ENCODE peak calls at places on chromosomes 1 and 21, in eight cellular contexts. F, T, L, R, W, C, A and S are unnamed samples.

GRCh38 chr1:95223110-95223509 is 10.9 kb upstream of the RWDD3 start:
- DNase-seq in F (no peak), T (peak; percentile 51), L (peak; percentile 10), R (no peak), W (no peak), C (peak; percentile 60), A (no peak), S (peak; percentile 6)

GRCh38 chr1:154479764-154480421 is 22.1 kb upstream of the TDRD10 start:
- DNase-seq in F (peak; percentile 81), T (peak; percentile 94), L (peak; percentile 40), R (peak; percentile 86), W (no peak), C (peak; percentile 90), A (no peak), S (peak; percentile 92)

GRCh38 chr1:18385239-18385790 is 95.4 kb upstream of the KLHDC7A start:
- DNase-seq in F (peak; percentile 12), T (no peak), L (no peak), R (no peak), W (no peak), C (no peak), A (no peak), S (no peak)

GRCh38 chr1:177209357-177209756 is 38.6 kb downstream of the BRINP2 start:
- DNase-seq in F (no peak), T (peak; percentile 100), L (peak; percentile 100), R (no peak), W (peak; percentile 61), C (peak; percentile 92), A (no peak), S (peak; percentile 100)

GRCh38 chr1:169363046-169363756 is 4.4 kb downstream of the NME7 start:
- DNase-seq in F (no peak), T (peak; percentile 87), L (peak; percentile 45), R (no peak), W (no peak), C (peak; percentile 96), A (no peak), S (peak; percentile 84)

GRCh38 chr1:117674521-117675400 is 68.9 kb downstream of the TENT5C start:
- DNase-seq in F (no peak), T (peak; percentile 72), L (no peak), R (peak; percentile 65), W (no peak), C (peak; percentile 44), A (peak; percentile 61), S (peak; percentile 45)

GRCh38 chr21:35927262-35927661 is 133.1 kb downstream of the SETD4 start:
- DNase-seq in F (no peak), T (no peak), L (no peak), R (no peak), W (no peak), C (no peak), A (no peak), S (no peak)

GRCh38 chr1:158067651-158068050 is 74.2 kb downstream of the KIRREL1 start:
- DNase-seq in F (no peak), T (peak; percentile 58), L (peak; percentile 20), R (no peak), W (no peak), C (peak; percentile 39), A (no peak), S (no peak)

GRCh38 chr1:4654764-4655673 is 610 bp downstream of the AJAP1 start:
- DNase-seq in F (peak; percentile 8), T (no peak), L (no peak), R (no peak), W (peak; percentile 59), C (no peak), A (no peak), S (no peak)

GRCh38 chr21:39388038-39388810 is 39.3 kb upstream of the HMGN1 start:
- DNase-seq in F (peak; percentile 96), T (peak; percentile 80), L (peak; percentile 31), R (peak; percentile 92), W (peak; percentile 97), C (peak; percentile 86), A (peak; percentile 80), S (peak; percentile 88)

GRCh38 chr1:172429324-172430127 is 9.0 kb downstream of the C1orf105 start:
- DNase-seq in F (no peak), T (peak; percentile 87), L (peak; percentile 42), R (peak; percentile 62), W (no peak), C (peak; percentile 85), A (peak; percentile 40), S (peak; percentile 83)

DNA sequence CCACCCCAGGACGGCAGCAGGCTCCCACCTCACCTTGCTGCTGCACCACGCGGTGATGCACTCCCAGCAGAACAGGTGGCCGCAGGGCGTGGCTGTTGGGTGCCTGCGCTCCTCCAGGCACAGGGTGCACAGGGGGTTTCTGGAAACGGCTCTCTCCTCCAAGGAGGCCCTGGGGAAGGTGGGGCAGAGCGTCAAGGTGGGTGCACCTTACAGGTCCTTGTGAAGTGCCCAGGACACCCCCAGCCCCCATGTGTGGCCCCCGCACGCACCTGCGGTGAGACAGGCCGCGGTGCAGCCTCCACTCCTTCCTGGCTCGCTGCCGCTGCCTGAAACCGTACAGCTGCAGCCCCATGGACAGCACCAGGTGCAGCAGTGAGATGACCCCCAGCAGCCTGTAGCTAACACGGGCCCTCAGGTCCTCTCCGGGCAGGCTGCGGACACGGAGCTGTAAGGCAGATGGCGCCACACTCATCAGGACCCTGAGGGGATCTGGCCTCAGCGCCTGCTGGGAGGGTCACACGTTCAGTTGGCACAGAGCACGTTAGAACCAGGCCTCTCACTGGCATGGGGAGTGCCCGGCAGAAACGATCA is 5.8 kb downstream of the PEX10 start:
- DNase-seq in F (no peak), T (no peak), L (no peak), R (no peak), W (no peak), C (no peak), A (no peak), S (no peak)
- TF ChIP-seq CTCF in F (no peak), T (no peak), L (peak; percentile 14), R (no peak), W (no peak), C (peak; percentile 26), A (no peak), S (no peak)

GRCh38 chr1:205936846-205937707 is 6.2 kb downstream of the SLC26A9 start:
- DNase-seq in F (no peak), T (peak; percentile 63), L (no peak), R (peak; percentile 22), W (no peak), C (peak; percentile 66), A (no peak), S (peak; percentile 72)

GRCh38 chr1:205938682-205939081 is 4.6 kb downstream of the SLC26A9 start:
- DNase-seq in F (no peak), T (no peak), L (no peak), R (no peak), W (no peak), C (no peak), A (no peak), S (no peak)

GRCh38 chr1:205942631-205943159 is 561 bp downstream of the SLC26A9 start:
- DNase-seq in F (no peak), T (no peak), L (no peak), R (no peak), W (no peak), C (no peak), A (no peak), S (no peak)

GRCh38 chr1:205940710-205941109 is 2.5 kb downstream of the SLC26A9 start:
- DNase-seq in F (no peak), T (no peak), L (no peak), R (no peak), W (no peak), C (no peak), A (no peak), S (no peak)

GRCh38 chr1:205939690-205940330 is 3.4 kb downstream of the SLC26A9 start:
- DNase-seq in F (peak; percentile 35), T (no peak), L (no peak), R (peak; percentile 34), W (peak; percentile 78), C (no peak), A (no peak), S (peak; percentile 65)
- TF ChIP-seq CTCF in F (peak; percentile 48), T (peak; percentile 4), L (no peak), R (no peak), W (peak; percentile 12), C (peak; percentile 25), A (no peak), S (no peak)

GRCh38 chr1:152035406-152036315 is 1.1 kb downstream of the S100A11 start:
- DNase-seq in F (no peak), T (peak; percentile 49), L (no peak), R (peak; percentile 27), W (no peak), C (peak; percentile 42), A (no peak), S (peak; percentile 54)

GRCh38 chr1:152034324-152034653 is 2.5 kb downstream of the S100A11 start:
- DNase-seq in F (no peak), T (no peak), L (no peak), R (no peak), W (no peak), C (no peak), A (no peak), S (no peak)

GRCh38 chr1:152034654-152035405 is 2.0 kb downstream of the S100A11 start:
- DNase-seq in F (peak; percentile 55), T (peak; percentile 76), L (no peak), R (peak; percentile 82), W (no peak), C (peak; percentile 77), A (peak; percentile 66), S (peak; percentile 89)

GRCh38 chr1:152036316-152037216 is at the start of gene S100A11:
- DNase-seq in F (peak; percentile 59), T (peak; percentile 82), L (no peak), R (peak; percentile 90), W (peak; percentile 98), C (peak; percentile 90), A (peak; percentile 46), S (peak; percentile 94)

DNA sequence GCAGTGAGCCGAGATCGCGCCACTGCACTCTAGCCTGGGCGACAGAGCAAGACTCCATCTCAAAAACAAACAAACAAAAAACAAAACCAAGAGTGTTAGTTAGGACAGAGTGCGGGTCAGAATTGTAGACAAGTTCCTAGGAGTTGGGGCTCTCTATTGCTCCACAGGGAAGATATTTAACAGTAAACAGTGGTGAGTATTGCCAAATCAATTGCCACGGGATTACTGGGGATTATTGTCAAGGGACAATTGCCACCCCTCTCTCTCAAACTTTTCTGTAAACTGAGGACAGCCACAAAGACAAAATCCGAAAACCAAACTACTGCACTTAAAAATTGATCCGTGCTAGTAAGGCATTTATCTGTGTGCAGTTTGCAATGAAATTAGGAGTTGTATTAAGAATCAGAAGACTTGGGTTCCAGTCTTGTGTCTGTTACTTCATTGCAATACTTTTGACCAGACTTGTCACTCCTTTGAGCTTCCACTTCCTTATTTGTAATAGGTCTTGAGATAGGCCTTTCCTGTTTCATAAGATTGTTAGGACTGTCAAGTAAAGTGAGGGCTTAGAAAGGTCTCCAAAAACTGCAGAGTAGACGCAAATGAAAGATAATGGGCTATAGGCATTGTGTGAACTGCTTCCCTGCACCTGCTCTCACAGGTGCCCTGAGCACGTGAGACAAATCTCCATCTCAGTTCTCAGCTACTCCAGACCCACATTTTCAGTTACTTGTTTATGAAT is 1.3 kb upstream of the S100A11 start:
- DNase-seq in F (no peak), T (no peak), L (no peak), R (no peak), W (no peak), C (no peak), A (no peak), S (no peak)
- TF ChIP-seq CTCF in F (no peak), T (no peak), L (no peak), R (no peak), W (no peak), C (no peak), A (no peak), S (no peak)

DNA sequence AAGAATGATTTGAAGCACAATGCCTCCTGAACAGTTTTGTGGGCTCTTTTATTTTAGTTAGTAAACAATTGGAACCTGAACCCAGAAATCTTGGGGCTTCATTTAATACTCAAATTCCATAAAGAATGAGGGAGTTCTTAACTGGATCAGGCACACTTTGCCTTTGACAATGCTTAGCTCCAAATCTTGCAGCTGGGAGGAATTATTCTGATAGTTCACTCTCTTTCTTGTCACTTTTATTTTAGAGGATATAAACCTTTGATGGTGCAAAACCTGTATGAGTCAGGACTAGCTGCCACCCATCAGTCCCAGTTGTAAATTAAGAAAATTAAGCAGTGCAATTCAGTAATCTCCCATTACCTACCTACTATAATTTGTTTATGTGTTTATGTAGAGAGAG is 24.5 kb upstream of the LYPLAL1 start:
- DNase-seq in F (no peak), T (no peak), L (no peak), R (no peak), W (no peak), C (no peak), A (no peak), S (no peak)
- TF ChIP-seq CTCF in F (no peak), T (no peak), L (no peak), R (no peak), W (no peak), C (no peak), A (no peak), S (no peak)